ENCODE peak calls at places on chromosomes 2 and 18, in six cellular contexts. C, X, Q, P, T and R are unnamed samples.

GRCh38 chr2:121529439-121530209 is 1.1 kb upstream of the RNU4ATAC start:
- DNase-seq in C (no peak), X (no peak), Q (peak), P (peak), T (peak), R (peak)

GRCh38 chr2:183752571-183752970 is 628.3 kb downstream of the NUP35 start:
- DNase-seq in C (no peak), X (no peak), Q (no peak), P (no peak), T (no peak), R (no peak)

GRCh38 chr2:112482309-112483046 is 522 bp downstream of the TTL start:
- DNase-seq in C (no peak), X (peak), Q (peak), P (peak), T (no peak), R (no peak)

GRCh38 chr2:10467401-10467800 is 19.3 kb upstream of the ODC1 start:
- DNase-seq in C (no peak), X (peak), Q (no peak), P (no peak), T (no peak), R (no peak)

GRCh38 chr2:119011910-119012209 is 69.9 kb downstream of the MARCO start:
- DNase-seq in C (no peak), X (no peak), Q (no peak), P (no peak), T (no peak), R (no peak)

GRCh38 chr2:161238559-161239415 is 69.4 kb upstream of the PSMD14 start:
- DNase-seq in C (peak), X (peak), Q (peak), P (peak), T (peak), R (peak)

GRCh38 chr2:25072606-25073005 is 30.7 kb downstream of the EFR3B start:
- DNase-seq in C (no peak), X (peak), Q (no peak), P (no peak), T (no peak), R (no peak)

GRCh38 chr18:73636355-73636754 is 511.3 kb downstream of the FBXO15 start:
- DNase-seq in C (no peak), X (no peak), Q (no peak), P (peak), T (no peak), R (no peak)

GRCh38 chr18:53567935-53568574 is 656.4 kb downstream of the MBD2 start:
- DNase-seq in C (no peak), X (no peak), Q (no peak), P (peak), T (peak), R (peak)

GRCh38 chr18:58242435-58242834 is 198.4 kb downstream of the NEDD4L start:
- DNase-seq in C (no peak), X (no peak), Q (no peak), P (no peak), T (no peak), R (no peak)

GRCh38 chr18:56945171-56945863 is 201.6 kb upstream of the BOD1L2 start:
- DNase-seq in C (no peak), X (no peak), Q (no peak), P (peak), T (no peak), R (no peak)